ENCODE peak calls at places on chromosomes 16 and 17, in six cellular contexts. I, P, L, U, Q and W are unnamed samples.

GRCh38 chr16:88373927-88374492 is 8.7 kb upstream of the ZNF469 start:
- DNase-seq in I (no peak), P (no peak), L (no peak), U (peak), Q (no peak), W (no peak)

GRCh38 chr17:51342257-51342656 is 81.9 kb downstream of the UTP18 start:
- DNase-seq in I (no peak), P (no peak), L (no peak), U (no peak), Q (no peak), W (no peak)

GRCh38 chr17:67491009-67491677 is 114.1 kb downstream of the PITPNC1 start:
- DNase-seq in I (peak), P (no peak), L (peak), U (peak), Q (peak), W (no peak)

GRCh38 chr17:46929413-46929812 is 6.5 kb downstream of the GOSR2 start:
- DNase-seq in I (no peak), P (no peak), L (no peak), U (no peak), Q (no peak), W (no peak)

GRCh38 chr17:65941500-65941899 is 250.4 kb downstream of the CEP112 start:
- DNase-seq in I (no peak), P (no peak), L (no peak), U (no peak), Q (no peak), W (no peak)

GRCh38 chr17:73826872-73827228 is 182.6 kb upstream of the SDK2 start:
- DNase-seq in I (no peak), P (no peak), L (no peak), U (no peak), Q (no peak), W (no peak)

GRCh38 chr16:31181102-31181830 is 1.3 kb downstream of the FUS start:
- DNase-seq in I (no peak), P (no peak), L (peak), U (peak), Q (no peak), W (peak)

GRCh38 chr16:24737916-24738594 is 8.6 kb downstream of the TNRC6A start:
- DNase-seq in I (no peak), P (no peak), L (no peak), U (no peak), Q (no peak), W (no peak)

GRCh38 chr17:63698886-63699637 is 863 bp downstream of the LIMD2 start:
- DNase-seq in I (no peak), P (peak), L (peak), U (peak), Q (no peak), W (peak)

GRCh38 chr16:24540575-24541240 is 1.3 kb downstream of the RBBP6 start:
- DNase-seq in I (no peak), P (peak), L (peak), U (no peak), Q (no peak), W (no peak)

GRCh38 chr17:75515229-75515522 is 161 bp downstream of the CASKIN2 start:
- DNase-seq in I (no peak), P (no peak), L (no peak), U (no peak), Q (no peak), W (no peak)

GRCh38 chr16:30740364-30741251 is 7.6 kb upstream of the PHKG2 start:
- DNase-seq in I (no peak), P (no peak), L (peak), U (no peak), Q (no peak), W (no peak)

GRCh38 chr16:56860226-56861020 is 4.6 kb upstream of the SLC12A3 start:
- DNase-seq in I (no peak), P (peak), L (no peak), U (no peak), Q (no peak), W (peak)

GRCh38 chr17:17146791-17147406 is 59.2 kb downstream of the PLD6 start:
- DNase-seq in I (peak), P (peak), L (peak), U (no peak), Q (no peak), W (no peak)